ENCODE peak calls at places on chromosomes 11 and 22, in five cellular contexts. One of them, this sample, is unnamed.

GRCh38 chr22:17891427-17892167 is 117.3 kb upstream of the BID start:
- DNase-seq in cardiac fibroblast: no peak
- DNase-seq in tibial nerve: no peak
- DNase-seq in cardiac muscle cell: no peak
- DNase-seq in tibial artery: peak
- DNase-seq in this sample: no peak

GRCh38 chr22:46972901-46973831 is 210.7 kb downstream of the TBC1D22A start:
- DNase-seq in cardiac fibroblast: no peak
- DNase-seq in tibial nerve: no peak
- DNase-seq in cardiac muscle cell: no peak
- DNase-seq in tibial artery: no peak
- DNase-seq in this sample: no peak

GRCh38 chr11:87352759-87353707 is 315.3 kb downstream of the TMEM135 start:
- DNase-seq in cardiac fibroblast: peak
- DNase-seq in tibial nerve: peak
- DNase-seq in cardiac muscle cell: peak
- DNase-seq in tibial artery: peak
- DNase-seq in this sample: peak

GRCh38 chr22:43798492-43798891 is 13.6 kb downstream of the EFCAB6 start:
- DNase-seq in cardiac fibroblast: no peak
- DNase-seq in tibial nerve: no peak
- DNase-seq in cardiac muscle cell: no peak
- DNase-seq in tibial artery: no peak
- DNase-seq in this sample: peak

GRCh38 chr22:46661221-46661851 is 41.1 kb downstream of the GRAMD4 start:
- DNase-seq in cardiac fibroblast: peak
- DNase-seq in tibial nerve: no peak
- DNase-seq in cardiac muscle cell: peak
- DNase-seq in tibial artery: no peak
- DNase-seq in this sample: peak

GRCh38 chr11:87203907-87204602 is 166.3 kb downstream of the TMEM135 start:
- DNase-seq in cardiac fibroblast: no peak
- DNase-seq in tibial nerve: no peak
- DNase-seq in cardiac muscle cell: no peak
- DNase-seq in tibial artery: no peak
- DNase-seq in this sample: no peak

GRCh38 chr22:44648085-44648820 is 53.8 kb upstream of the PRR5 start:
- DNase-seq in cardiac fibroblast: no peak
- DNase-seq in tibial nerve: no peak
- DNase-seq in cardiac muscle cell: no peak
- DNase-seq in tibial artery: peak
- DNase-seq in this sample: no peak

GRCh38 chr11:86749861-86750401 is 50.4 kb upstream of the PRSS23 start:
- DNase-seq in cardiac fibroblast: no peak
- DNase-seq in tibial nerve: no peak
- DNase-seq in cardiac muscle cell: no peak
- DNase-seq in tibial artery: no peak
- DNase-seq in this sample: no peak

GRCh38 chr11:116513894-116514293 is 258.9 kb downstream of the BUD13 start:
- DNase-seq in cardiac fibroblast: peak
- DNase-seq in tibial nerve: no peak
- DNase-seq in cardiac muscle cell: peak
- DNase-seq in tibial artery: peak
- DNase-seq in this sample: peak

GRCh38 chr11:12216542-12217422 is 106.4 kb downstream of the MICAL2 start:
- DNase-seq in cardiac fibroblast: peak
- DNase-seq in tibial nerve: no peak
- DNase-seq in cardiac muscle cell: peak
- DNase-seq in tibial artery: no peak
- DNase-seq in this sample: no peak

GRCh38 chr22:19886605-19887250 is 32.1 kb upstream of the GNB1L start:
- DNase-seq in cardiac fibroblast: peak
- DNase-seq in tibial nerve: no peak
- DNase-seq in cardiac muscle cell: peak
- DNase-seq in tibial artery: no peak
- DNase-seq in this sample: peak

GRCh38 chr11:104531075-104531474 is 367.1 kb upstream of the PDGFD start:
- DNase-seq in cardiac fibroblast: no peak
- DNase-seq in tibial nerve: no peak
- DNase-seq in cardiac muscle cell: no peak
- DNase-seq in tibial artery: no peak
- DNase-seq in this sample: peak

GRCh38 chr11:33640730-33641371 is 59.8 kb downstream of the C11orf91 start:
- DNase-seq in cardiac fibroblast: no peak
- DNase-seq in tibial nerve: no peak
- DNase-seq in cardiac muscle cell: no peak
- DNase-seq in tibial artery: no peak
- DNase-seq in this sample: no peak

GRCh38 chr11:117175104-117175503 is 3.4 kb upstream of the SIDT2 start:
- DNase-seq in cardiac fibroblast: no peak
- DNase-seq in tibial nerve: no peak
- DNase-seq in cardiac muscle cell: no peak
- DNase-seq in tibial artery: no peak
- DNase-seq in this sample: no peak

GRCh38 chr11:13486926-13487660 is 8.7 kb downstream of the PTH start:
- DNase-seq in cardiac fibroblast: peak
- DNase-seq in tibial nerve: no peak
- DNase-seq in cardiac muscle cell: peak
- DNase-seq in tibial artery: no peak
- DNase-seq in this sample: peak

GRCh38 chr11:119100246-119100959 is 1.2 kb downstream of the DPAGT1 start:
- DNase-seq in cardiac fibroblast: peak
- DNase-seq in tibial nerve: no peak
- DNase-seq in cardiac muscle cell: peak
- DNase-seq in tibial artery: no peak
- DNase-seq in this sample: peak

GRCh38 chr22:29427176-29427760 is 11.1 kb upstream of the RFPL1 start:
- DNase-seq in cardiac fibroblast: no peak
- DNase-seq in tibial nerve: no peak
- DNase-seq in cardiac muscle cell: no peak
- DNase-seq in tibial artery: no peak
- DNase-seq in this sample: peak

GRCh38 chr11:85718991-85719807 is 33.2 kb upstream of the CCDC89 start:
- DNase-seq in cardiac fibroblast: peak
- DNase-seq in tibial nerve: peak
- DNase-seq in cardiac muscle cell: peak
- DNase-seq in tibial artery: peak
- DNase-seq in this sample: peak
- H3K4me3 ChIP-seq in cardiac fibroblast: peak
- H3K4me3 ChIP-seq in tibial nerve: peak
- H3K4me3 ChIP-seq in cardiac muscle cell: no peak
- H3K4me3 ChIP-seq in tibial artery: peak
- H3K4me3 ChIP-seq in this sample: peak

GRCh38 chr22:39901519-39902146 is 749 bp downstream of the GRAP2 start:
- DNase-seq in cardiac fibroblast: no peak
- DNase-seq in tibial nerve: no peak
- DNase-seq in cardiac muscle cell: no peak
- DNase-seq in tibial artery: no peak
- DNase-seq in this sample: no peak
- H3K4me3 ChIP-seq in cardiac fibroblast: no peak
- H3K4me3 ChIP-seq in tibial nerve: no peak
- H3K4me3 ChIP-seq in cardiac muscle cell: no peak
- H3K4me3 ChIP-seq in tibial artery: no peak
- H3K4me3 ChIP-seq in this sample: no peak

GRCh38 chr11:112961146-112961668 is at the start of gene NCAM1:
- DNase-seq in cardiac fibroblast: peak
- DNase-seq in tibial nerve: peak
- DNase-seq in cardiac muscle cell: peak
- DNase-seq in tibial artery: no peak
- DNase-seq in this sample: peak

GRCh38 chr11:112963368-112963955 is 2.2 kb downstream of the NCAM1 start:
- DNase-seq in cardiac fibroblast: no peak
- DNase-seq in tibial nerve: no peak
- DNase-seq in cardiac muscle cell: no peak
- DNase-seq in tibial artery: no peak
- DNase-seq in this sample: no peak

GRCh38 chr11:112962854-112963367 is 1.7 kb downstream of the NCAM1 start:
- DNase-seq in cardiac fibroblast: peak
- DNase-seq in tibial nerve: no peak
- DNase-seq in cardiac muscle cell: peak
- DNase-seq in tibial artery: no peak
- DNase-seq in this sample: no peak

GRCh38 chr11:112958670-112959069 is 2.5 kb upstream of the NCAM1 start:
- DNase-seq in cardiac fibroblast: peak
- DNase-seq in tibial nerve: no peak
- DNase-seq in cardiac muscle cell: peak
- DNase-seq in tibial artery: no peak
- DNase-seq in this sample: no peak

GRCh38 chr11:112961751-112962747 is 829 bp downstream of the NCAM1 start:
- DNase-seq in cardiac fibroblast: no peak
- DNase-seq in tibial nerve: no peak
- DNase-seq in cardiac muscle cell: peak
- DNase-seq in tibial artery: no peak
- DNase-seq in this sample: no peak
- H3K4me3 ChIP-seq in cardiac fibroblast: peak
- H3K4me3 ChIP-seq in tibial nerve: peak
- H3K4me3 ChIP-seq in cardiac muscle cell: peak
- H3K4me3 ChIP-seq in tibial artery: peak
- H3K4me3 ChIP-seq in this sample: peak

GRCh38 chr11:1557904-1558831 is 13.9 kb downstream of the DUSP8 start:
- DNase-seq in cardiac fibroblast: peak
- DNase-seq in tibial nerve: peak
- DNase-seq in cardiac muscle cell: peak
- DNase-seq in tibial artery: peak
- DNase-seq in this sample: peak
- H3K4me3 ChIP-seq in cardiac fibroblast: no peak
- H3K4me3 ChIP-seq in tibial nerve: no peak
- H3K4me3 ChIP-seq in cardiac muscle cell: no peak
- H3K4me3 ChIP-seq in tibial artery: peak
- H3K4me3 ChIP-seq in this sample: no peak

GRCh38 chr11:578276-579035 is 2.2 kb downstream of the PHRF1 start:
- DNase-seq in cardiac fibroblast: no peak
- DNase-seq in tibial nerve: no peak
- DNase-seq in cardiac muscle cell: no peak
- DNase-seq in tibial artery: no peak
- DNase-seq in this sample: no peak
- H3K4me3 ChIP-seq in cardiac fibroblast: peak
- H3K4me3 ChIP-seq in tibial nerve: peak
- H3K4me3 ChIP-seq in cardiac muscle cell: peak
- H3K4me3 ChIP-seq in tibial artery: no peak
- H3K4me3 ChIP-seq in this sample: peak

GRCh38 chr11:64543818-64544217 is 47.2 kb upstream of the SLC22A12 start:
- DNase-seq in cardiac fibroblast: no peak
- DNase-seq in tibial nerve: no peak
- DNase-seq in cardiac muscle cell: no peak
- DNase-seq in tibial artery: no peak
- DNase-seq in this sample: no peak

GRCh38 chr11:64545605-64546004 is 45.4 kb upstream of the SLC22A12 start:
- DNase-seq in cardiac fibroblast: peak
- DNase-seq in tibial nerve: no peak
- DNase-seq in cardiac muscle cell: peak
- DNase-seq in tibial artery: no peak
- DNase-seq in this sample: peak

GRCh38 chr11:64546600-64546999 is 44.4 kb upstream of the SLC22A12 start:
- DNase-seq in cardiac fibroblast: no peak
- DNase-seq in tibial nerve: no peak
- DNase-seq in cardiac muscle cell: no peak
- DNase-seq in tibial artery: no peak
- DNase-seq in this sample: no peak

GRCh38 chr11:64546176-64546575 is 44.8 kb upstream of the SLC22A12 start:
- DNase-seq in cardiac fibroblast: no peak
- DNase-seq in tibial nerve: no peak
- DNase-seq in cardiac muscle cell: no peak
- DNase-seq in tibial artery: no peak
- DNase-seq in this sample: no peak

DNA sequence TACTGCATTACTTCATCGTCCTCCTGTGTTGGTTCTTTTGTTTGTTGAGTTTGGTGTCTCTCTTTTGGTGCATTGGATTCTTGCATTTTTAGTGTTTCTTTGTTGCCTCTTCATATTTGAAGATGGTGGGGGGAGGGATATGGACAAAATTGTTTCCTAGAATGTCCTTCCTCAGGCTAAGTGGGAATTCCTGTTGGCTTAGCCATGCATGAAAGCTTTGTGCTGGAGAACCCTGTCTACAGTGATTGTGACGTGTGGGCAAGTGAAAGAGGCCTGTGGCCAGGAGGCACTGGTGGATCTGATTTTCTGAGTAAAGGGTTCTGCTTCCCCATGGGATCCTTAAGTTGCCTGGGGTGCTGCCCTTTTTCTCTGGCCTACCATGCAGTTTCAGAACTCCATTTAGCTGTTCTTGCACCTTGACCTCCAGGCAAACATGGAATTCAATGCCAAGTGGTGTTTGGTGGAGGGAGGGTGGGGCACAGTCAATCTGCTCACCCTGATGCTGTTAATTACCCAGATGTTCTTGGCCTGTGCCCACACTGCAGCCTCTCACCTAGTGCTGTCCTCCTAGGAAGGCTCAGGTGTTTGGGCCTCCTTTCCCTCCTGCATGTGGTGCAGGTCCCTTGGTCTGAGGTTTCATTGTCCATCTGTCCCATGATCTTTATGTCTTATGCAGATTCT is 46.3 kb upstream of the SLC22A12 start:
- DNase-seq in cardiac fibroblast: no peak
- DNase-seq in tibial nerve: no peak
- DNase-seq in cardiac muscle cell: no peak
- DNase-seq in tibial artery: no peak
- DNase-seq in this sample: no peak
- H3K4me3 ChIP-seq in cardiac fibroblast: no peak
- H3K4me3 ChIP-seq in tibial nerve: no peak
- H3K4me3 ChIP-seq in cardiac muscle cell: no peak
- H3K4me3 ChIP-seq in tibial artery: no peak
- H3K4me3 ChIP-seq in this sample: no peak

DNA sequence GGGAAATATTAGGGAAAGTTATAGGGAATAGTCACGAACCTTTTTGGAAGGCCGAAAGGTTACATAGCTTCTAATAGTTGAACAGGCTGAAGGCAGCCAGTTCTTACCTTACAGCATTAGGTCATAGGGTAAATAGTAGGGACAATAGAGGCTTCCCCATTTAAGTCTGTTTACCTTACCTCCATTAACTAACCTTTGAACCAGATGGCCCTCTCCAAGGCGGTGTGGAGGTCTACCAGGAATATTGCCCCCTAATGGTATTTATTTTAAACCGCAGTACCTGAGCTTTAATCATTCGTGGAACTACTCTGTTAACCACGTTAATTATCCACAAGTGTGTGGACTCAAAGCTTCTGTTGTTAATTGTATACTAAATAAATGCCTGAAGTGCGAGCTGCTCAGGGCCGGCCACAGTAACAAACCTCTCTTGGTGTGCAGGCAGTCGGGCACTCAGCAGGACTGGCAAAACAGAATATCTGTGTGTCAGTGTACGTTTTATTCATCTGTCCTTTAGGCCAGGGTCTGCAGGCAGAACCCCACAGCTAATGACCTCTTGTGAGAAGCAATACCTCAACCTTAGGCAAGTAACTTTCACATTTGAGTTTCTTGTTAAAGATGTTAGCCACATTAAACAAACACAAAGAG is 81.7 kb downstream of the PRCP start:
- DNase-seq in cardiac fibroblast: no peak
- DNase-seq in tibial nerve: no peak
- DNase-seq in cardiac muscle cell: no peak
- DNase-seq in tibial artery: no peak
- DNase-seq in this sample: no peak
- H3K4me3 ChIP-seq in cardiac fibroblast: no peak
- H3K4me3 ChIP-seq in tibial nerve: no peak
- H3K4me3 ChIP-seq in cardiac muscle cell: no peak
- H3K4me3 ChIP-seq in tibial artery: no peak
- H3K4me3 ChIP-seq in this sample: no peak